ENCODE peak calls at places on chromosomes 6 and 20, in seven cellular contexts. M is HCT116, G is colonic mucosa, J is astrocyte, Y is thoracic aorta, T is heart right ventricle, R is PC-3. O is an unnamed sample.

GRCh38 chr6:163728442-163729126 is 314.1 kb downstream of the QKI start:
- DNase-seq in M (no peak), G (no peak), J (no peak), Y (no peak), T (no peak), R (no peak), O (no peak)

GRCh38 chr6:168373389-168373788 is 53.8 kb upstream of the DACT2 start:
- DNase-seq in M (no peak), G (no peak), J (no peak), Y (no peak), T (no peak), R (no peak), O (no peak)

GRCh38 chr6:128500017-128500416 is 20.4 kb downstream of the PTPRK start:
- DNase-seq in M (no peak), G (no peak), J (no peak), Y (no peak), T (no peak), R (peak; percentile 46), O (no peak)

GRCh38 chr6:148422085-148422484 is 79.4 kb downstream of the SASH1 start:
- DNase-seq in M (no peak), G (no peak), J (no peak), Y (no peak), T (no peak), R (no peak), O (no peak)

GRCh38 chr6:14441371-14441781 is 323.8 kb downstream of the CD83 start:
- DNase-seq in M (no peak), G (no peak), J (no peak), Y (no peak), T (no peak), R (no peak), O (no peak)

GRCh38 chr20:58659841-58660240 is 8.8 kb downstream of the STX16 start:
- DNase-seq in M (no peak), G (no peak), J (no peak), Y (no peak), T (no peak), R (peak; percentile 46), O (no peak)

GRCh38 chr6:26056583-26057350 is 30.5 kb upstream of the HFE start:
- DNase-seq in M (no peak), G (peak; percentile 58), J (no peak), Y (no peak), T (no peak), R (peak; percentile 48), O (no peak)

GRCh38 chr6:124433369-124434064 is 528.7 kb upstream of the RNF217 start:
- DNase-seq in M (no peak), G (no peak), J (peak; percentile 8), Y (no peak), T (no peak), R (no peak), O (no peak)

GRCh38 chr20:58048096-58048702 is 180.3 kb downstream of the ANKRD60 start:
- DNase-seq in M (no peak), G (no peak), J (peak; percentile 51), Y (no peak), T (no peak), R (peak; percentile 75), O (peak; percentile 5)

GRCh38 chr20:53547664-53548239 is 45.9 kb downstream of the ZNF217 start:
- DNase-seq in M (peak; percentile 42), G (peak; percentile 46), J (peak; percentile 52), Y (no peak), T (no peak), R (peak; percentile 95), O (peak; percentile 18)

GRCh38 chr20:40942015-40942414 is 86.6 kb upstream of the TOP1 start:
- DNase-seq in M (no peak), G (no peak), J (no peak), Y (no peak), T (no peak), R (no peak), O (no peak)

GRCh38 chr6:119110601-119111548 is 32.4 kb upstream of the FAM184A start:
- DNase-seq in M (peak; percentile 44), G (peak; percentile 48), J (peak; percentile 74), Y (no peak), T (no peak), R (peak; percentile 73), O (no peak)

GRCh38 chr6:44059359-44060342 is 67.6 kb downstream of the MRPL14 start:
- DNase-seq in M (no peak), G (no peak), J (peak; percentile 91), Y (no peak), T (peak; percentile 64), R (peak; percentile 59), O (no peak)

GRCh38 chr6:164753517-164753916 is 555.9 kb downstream of the C6orf118 start:
- DNase-seq in M (peak; percentile 13), G (no peak), J (peak; percentile 85), Y (no peak), T (no peak), R (peak; percentile 54), O (peak; percentile 36)

GRCh38 chr20:13515796-13516533 is 122.8 kb downstream of the TASP1 start:
- DNase-seq in M (no peak), G (no peak), J (no peak), Y (no peak), T (no peak), R (no peak), O (no peak)

GRCh38 chr6:10297825-10298224 is 117.0 kb downstream of the TFAP2A start:
- DNase-seq in M (no peak), G (no peak), J (no peak), Y (no peak), T (no peak), R (no peak), O (no peak)

GRCh38 chr6:133645000-133645619 is 243.8 kb upstream of the TCF21 start:
- DNase-seq in M (no peak), G (peak; percentile 30), J (peak; percentile 87), Y (no peak), T (no peak), R (no peak), O (no peak)

GRCh38 chr6:135520781-135521180 is 23.2 kb upstream of the AHI1 start:
- DNase-seq in M (no peak), G (no peak), J (peak; percentile 51), Y (no peak), T (no peak), R (no peak), O (no peak)

GRCh38 chr6:14458669-14459266 is 341.2 kb downstream of the CD83 start:
- DNase-seq in M (no peak), G (no peak), J (peak; percentile 93), Y (no peak), T (no peak), R (peak; percentile 96), O (peak; percentile 83)

GRCh38 chr20:32517914-32518592 is 67.1 kb downstream of the NOL4L start:
- DNase-seq in M (no peak), G (no peak), J (no peak), Y (no peak), T (no peak), R (no peak), O (no peak)

GRCh38 chr6:43978473-43979360 is 148.5 kb downstream of the MRPL14 start:
- DNase-seq in M (no peak), G (no peak), J (no peak), Y (no peak), T (no peak), R (no peak), O (no peak)

DNA sequence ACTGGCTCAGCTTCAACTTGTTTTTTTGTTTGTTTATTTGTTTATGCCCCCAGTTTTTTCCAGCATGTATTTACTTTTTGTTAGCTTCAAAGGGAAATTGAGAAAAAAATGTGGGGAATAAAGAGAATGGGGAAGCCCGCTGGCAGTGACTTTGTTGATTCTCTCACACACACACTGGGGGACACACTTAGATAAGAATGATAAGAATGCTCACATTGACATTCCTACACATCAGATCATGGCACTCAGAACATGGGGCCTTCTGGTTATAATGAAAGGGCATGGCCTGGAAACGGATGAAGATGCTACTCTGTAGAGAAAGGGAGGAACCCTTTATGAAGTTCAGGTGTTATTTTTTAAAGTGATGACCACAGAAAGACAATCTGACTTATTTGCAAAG is 15.6 kb upstream of the DAAM2 start:
- DNase-seq in M (no peak), G (no peak), J (no peak), Y (no peak), T (no peak), R (no peak), O (no peak)
- H3K4me1 ChIP-seq in M (no peaks in the 10 kb centered on the region), G (no peaks in the 10 kb centered on the region), J (no peaks in the 10 kb centered on the region), Y (peaks cover 59% of the 10 kb centered on the region), T (peaks cover 6% of the 10 kb centered on the region), R (no peaks in the 10 kb centered on the region), O (no peaks in the 10 kb centered on the region)

GRCh38 chr6:6330407-6330806 is 9.9 kb upstream of the F13A1 start:
- DNase-seq in M (no peak), G (no peak), J (no peak), Y (no peak), T (no peak), R (no peak), O (no peak)

GRCh38 chr6:6331393-6331792 is 10.9 kb upstream of the F13A1 start:
- DNase-seq in M (no peak), G (no peak), J (no peak), Y (no peak), T (no peak), R (no peak), O (no peak)

GRCh38 chr6:6332240-6332639 is 11.8 kb upstream of the F13A1 start:
- DNase-seq in M (no peak), G (no peak), J (no peak), Y (no peak), T (no peak), R (no peak), O (no peak)

GRCh38 chr6:6332873-6333272 is 12.4 kb upstream of the F13A1 start:
- DNase-seq in M (no peak), G (no peak), J (no peak), Y (no peak), T (no peak), R (no peak), O (no peak)

DNA sequence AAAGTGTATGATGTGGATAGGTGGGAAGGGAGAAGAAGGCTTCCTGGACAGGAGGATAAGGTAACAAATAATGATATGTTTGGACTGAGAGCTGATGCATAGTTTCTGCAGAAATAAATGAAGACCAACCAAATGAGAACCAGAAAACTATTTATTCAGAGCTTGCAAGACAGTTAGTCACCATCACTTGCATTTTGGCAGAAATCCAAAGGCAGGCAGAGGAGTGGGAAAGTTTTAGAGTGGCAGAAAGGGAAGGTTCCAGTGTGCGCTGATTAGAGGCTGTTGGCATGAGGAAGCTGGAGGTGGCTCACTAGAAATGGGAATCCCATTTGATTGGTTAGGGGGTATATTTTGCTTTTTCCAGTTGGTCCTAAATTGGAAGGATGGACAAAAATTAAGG is 13.0 kb upstream of the F13A1 start:
- DNase-seq in M (no peak), G (no peak), J (no peak), Y (no peak), T (no peak), R (peak; percentile 19), O (peak; percentile 41)
- H3K4me1 ChIP-seq in M (no peaks in the 10 kb centered on the region), G (no peaks in the 10 kb centered on the region), J (peaks cover 6% of the 10 kb centered on the region), Y (no peaks in the 10 kb centered on the region), T (no peaks in the 10 kb centered on the region), R (no peaks in the 10 kb centered on the region), O (no peaks in the 10 kb centered on the region)

DNA sequence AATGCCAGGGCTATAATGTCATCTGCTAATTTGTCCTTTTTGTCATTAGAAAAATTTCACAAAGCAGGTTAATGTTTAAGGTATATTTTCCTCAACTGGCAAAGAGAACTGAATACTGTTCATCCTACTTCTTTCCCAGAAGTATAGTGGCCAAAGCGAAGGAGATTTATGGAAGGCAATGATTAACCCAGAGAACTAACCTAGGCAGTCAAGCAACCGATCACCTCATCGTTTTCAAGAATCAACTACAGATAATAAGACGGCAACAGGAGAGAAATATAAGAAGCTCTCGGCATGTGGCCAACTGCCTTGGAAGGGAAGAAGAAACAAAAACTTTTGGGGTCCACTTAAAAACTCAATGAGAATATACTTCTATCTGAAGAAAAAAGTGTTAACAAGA is 38.2 kb downstream of the REV3L start:
- DNase-seq in M (no peak), G (no peak), J (no peak), Y (no peak), T (no peak), R (no peak), O (no peak)
- H3K4me1 ChIP-seq in M (no peaks in the 10 kb centered on the region), G (no peaks in the 10 kb centered on the region), J (no peaks in the 10 kb centered on the region), Y (peaks cover 12% of the 10 kb centered on the region), T (peaks cover 3% of the 10 kb centered on the region), R (peaks cover 7% of the 10 kb centered on the region), O (peaks cover 15% of the 10 kb centered on the region)

GRCh38 chr6:32082951-32083350 is 26.2 kb downstream of the TNXB start:
- DNase-seq in M (no peak), G (no peak), J (peak; percentile 75), Y (no peak), T (peak; percentile 48), R (peak; percentile 96), O (peak; percentile 76)
- H3K4me1 ChIP-seq in M (peaks cover 38% of the 10 kb centered on the region), G (peaks cover 5% of the 10 kb centered on the region), J (peaks cover 42% of the 10 kb centered on the region), Y (peaks cover 47% of the 10 kb centered on the region), T (peaks cover 19% of the 10 kb centered on the region), R (peaks cover 64% of the 10 kb centered on the region), O (peaks cover 12% of the 10 kb centered on the region)

O was measured in foreskin keratinocyte.